ENCODE peak calls at places on chromosomes 4 and X, in eight cellular contexts. One of them, this sample, is unnamed. For H3K27me3, the result is how much of the 10 kb centered on the place peaks cover.

GRCh38 chr4:138007572-138007971 is 234.6 kb downstream of the SLC7A11 start:
- DNase-seq in fibroblast of lung: no peak
- DNase-seq in kidney epithelial cell: no peak
- DNase-seq in heart right ventricle: no peak
- DNase-seq in GM23338: peak
- DNase-seq in adrenal gland: no peak
- DNase-seq in IMR-90: no peak
- DNase-seq in osteoblast: no peak
- DNase-seq in this sample: no peak

GRCh38 chr4:142846105-142846728 is at the start of gene INPP4B:
- DNase-seq in fibroblast of lung: peak
- DNase-seq in kidney epithelial cell: peak
- DNase-seq in heart right ventricle: peak
- DNase-seq in GM23338: peak
- DNase-seq in adrenal gland: peak
- DNase-seq in IMR-90: peak
- DNase-seq in osteoblast: peak
- DNase-seq in this sample: peak

GRCh38 chr4:38873290-38873949 is 5.8 kb downstream of the FAM114A1 start:
- DNase-seq in fibroblast of lung: no peak
- DNase-seq in kidney epithelial cell: no peak
- DNase-seq in heart right ventricle: no peak
- DNase-seq in GM23338: peak
- DNase-seq in adrenal gland: no peak
- DNase-seq in IMR-90: no peak
- DNase-seq in osteoblast: no peak
- DNase-seq in this sample: no peak

GRCh38 chr4:156169861-156170260 is 216.2 kb upstream of the CTSO start:
- DNase-seq in fibroblast of lung: no peak
- DNase-seq in kidney epithelial cell: no peak
- DNase-seq in heart right ventricle: no peak
- DNase-seq in GM23338: peak
- DNase-seq in adrenal gland: no peak
- DNase-seq in IMR-90: no peak
- DNase-seq in osteoblast: peak
- DNase-seq in this sample: no peak

GRCh38 chr4:159698336-159698735 is 595.5 kb downstream of the RAPGEF2 start:
- DNase-seq in fibroblast of lung: no peak
- DNase-seq in kidney epithelial cell: no peak
- DNase-seq in heart right ventricle: no peak
- DNase-seq in GM23338: no peak
- DNase-seq in adrenal gland: no peak
- DNase-seq in IMR-90: no peak
- DNase-seq in osteoblast: no peak
- DNase-seq in this sample: no peak

GRCh38 chr4:41079871-41080565 is 134.3 kb downstream of the APBB2 start:
- DNase-seq in fibroblast of lung: no peak
- DNase-seq in kidney epithelial cell: no peak
- DNase-seq in heart right ventricle: no peak
- DNase-seq in GM23338: no peak
- DNase-seq in adrenal gland: no peak
- DNase-seq in IMR-90: no peak
- DNase-seq in osteoblast: no peak
- DNase-seq in this sample: no peak

GRCh38 chrX:136639506-136640176 is 8.3 kb upstream of the CD40LG start:
- DNase-seq in fibroblast of lung: no peak
- DNase-seq in kidney epithelial cell: no peak
- DNase-seq in heart right ventricle: no peak
- DNase-seq in GM23338: no peak
- DNase-seq in adrenal gland: no peak
- DNase-seq in IMR-90: no peak
- DNase-seq in osteoblast: no peak
- DNase-seq in this sample: no peak

GRCh38 chr4:108644237-108644636 is 6.2 kb upstream of the OSTC start:
- DNase-seq in fibroblast of lung: no peak
- DNase-seq in kidney epithelial cell: no peak
- DNase-seq in heart right ventricle: no peak
- DNase-seq in GM23338: no peak
- DNase-seq in adrenal gland: no peak
- DNase-seq in IMR-90: peak
- DNase-seq in osteoblast: peak
- DNase-seq in this sample: no peak

GRCh38 chrX:19440713-19441112 is 74.6 kb downstream of the MAP3K15 start:
- DNase-seq in fibroblast of lung: peak
- DNase-seq in kidney epithelial cell: peak
- DNase-seq in heart right ventricle: no peak
- DNase-seq in GM23338: no peak
- DNase-seq in adrenal gland: peak
- DNase-seq in IMR-90: peak
- DNase-seq in osteoblast: peak
- DNase-seq in this sample: no peak

GRCh38 chrX:70096052-70096451 is 33.8 kb downstream of the OTUD6A start:
- DNase-seq in fibroblast of lung: peak
- DNase-seq in kidney epithelial cell: no peak
- DNase-seq in heart right ventricle: no peak
- DNase-seq in GM23338: peak
- DNase-seq in adrenal gland: peak
- DNase-seq in IMR-90: peak
- DNase-seq in osteoblast: no peak
- DNase-seq in this sample: no peak

GRCh38 chr4:125105561-125105960 is 209.2 kb upstream of the FAT4 start:
- DNase-seq in fibroblast of lung: peak
- DNase-seq in kidney epithelial cell: no peak
- DNase-seq in heart right ventricle: no peak
- DNase-seq in GM23338: no peak
- DNase-seq in adrenal gland: no peak
- DNase-seq in IMR-90: peak
- DNase-seq in osteoblast: no peak
- DNase-seq in this sample: no peak

GRCh38 chr4:5365071-5366008 is 314.1 kb downstream of the STK32B start:
- DNase-seq in fibroblast of lung: no peak
- DNase-seq in kidney epithelial cell: peak
- DNase-seq in heart right ventricle: no peak
- DNase-seq in GM23338: peak
- DNase-seq in adrenal gland: no peak
- DNase-seq in IMR-90: peak
- DNase-seq in osteoblast: no peak
- DNase-seq in this sample: no peak

GRCh38 chr4:14583752-14584151 is 418.5 kb upstream of the CPEB2 start:
- DNase-seq in fibroblast of lung: no peak
- DNase-seq in kidney epithelial cell: no peak
- DNase-seq in heart right ventricle: no peak
- DNase-seq in GM23338: no peak
- DNase-seq in adrenal gland: no peak
- DNase-seq in IMR-90: no peak
- DNase-seq in osteoblast: no peak
- DNase-seq in this sample: no peak

GRCh38 chr4:147110968-147111367 is 165.3 kb upstream of the TTC29 start:
- DNase-seq in fibroblast of lung: peak
- DNase-seq in kidney epithelial cell: no peak
- DNase-seq in heart right ventricle: no peak
- DNase-seq in GM23338: no peak
- DNase-seq in adrenal gland: no peak
- DNase-seq in IMR-90: peak
- DNase-seq in osteoblast: peak
- DNase-seq in this sample: no peak

GRCh38 chr4:153083447-153083921 is 120.8 kb upstream of the TRIM2 start:
- DNase-seq in fibroblast of lung: peak
- DNase-seq in kidney epithelial cell: peak
- DNase-seq in heart right ventricle: peak
- DNase-seq in GM23338: peak
- DNase-seq in adrenal gland: peak
- DNase-seq in IMR-90: peak
- DNase-seq in osteoblast: peak
- DNase-seq in this sample: peak

DNA sequence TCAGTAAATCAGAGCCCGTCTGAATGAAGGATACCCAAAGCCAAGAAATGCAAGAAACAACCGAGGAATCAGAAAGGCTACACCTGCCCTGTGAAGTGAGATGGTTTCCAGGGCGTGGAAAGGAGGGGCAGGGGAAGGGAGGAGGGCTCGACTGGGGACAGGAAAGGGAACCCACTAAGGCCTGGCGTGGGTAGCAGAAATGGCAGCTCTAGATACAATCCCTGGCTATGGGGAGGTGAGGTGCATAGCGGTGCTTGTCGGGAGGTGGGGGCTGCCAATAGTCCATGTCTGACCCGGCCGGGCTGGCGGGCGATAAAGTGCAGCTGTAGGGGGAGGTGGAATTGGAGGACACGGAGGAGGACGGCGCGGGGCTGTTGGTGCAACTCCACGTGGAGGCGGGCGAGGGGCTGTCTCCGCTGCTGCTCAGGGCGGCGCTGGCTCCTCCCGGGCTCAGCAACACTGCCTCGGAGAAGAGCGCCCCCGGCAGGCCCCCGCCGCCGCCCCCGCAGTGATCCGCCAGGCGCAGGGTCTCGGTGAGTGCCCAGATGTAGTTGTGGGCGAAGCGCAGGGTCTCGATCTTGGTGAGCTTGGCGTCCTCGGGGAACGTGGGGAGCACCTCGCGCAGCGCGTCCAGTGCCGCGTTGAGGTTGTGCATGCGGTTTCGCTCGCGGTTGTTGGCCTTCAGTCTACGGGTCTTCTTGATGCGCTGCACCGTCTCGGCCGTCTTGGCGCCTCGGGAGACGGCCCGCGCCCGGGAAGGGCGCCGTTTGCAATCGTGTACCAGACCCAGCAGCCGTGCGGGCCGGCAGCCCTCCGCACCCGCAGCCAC is 1.3 kb downstream of the NEUROG2 start:
- DNase-seq in fibroblast of lung: no peak
- DNase-seq in kidney epithelial cell: no peak
- DNase-seq in heart right ventricle: no peak
- DNase-seq in GM23338: peak
- DNase-seq in adrenal gland: no peak
- DNase-seq in IMR-90: no peak
- DNase-seq in osteoblast: peak
- DNase-seq in this sample: no peak
- H3K27me3 ChIP-seq in fibroblast of lung: half or more
- H3K27me3 ChIP-seq in kidney epithelial cell: half or more
- H3K27me3 ChIP-seq in heart right ventricle: half or more
- H3K27me3 ChIP-seq in GM23338: half or more
- H3K27me3 ChIP-seq in adrenal gland: half or more
- H3K27me3 ChIP-seq in IMR-90: half or more
- H3K27me3 ChIP-seq in osteoblast: half or more
- H3K27me3 ChIP-seq in this sample: half or more

DNA sequence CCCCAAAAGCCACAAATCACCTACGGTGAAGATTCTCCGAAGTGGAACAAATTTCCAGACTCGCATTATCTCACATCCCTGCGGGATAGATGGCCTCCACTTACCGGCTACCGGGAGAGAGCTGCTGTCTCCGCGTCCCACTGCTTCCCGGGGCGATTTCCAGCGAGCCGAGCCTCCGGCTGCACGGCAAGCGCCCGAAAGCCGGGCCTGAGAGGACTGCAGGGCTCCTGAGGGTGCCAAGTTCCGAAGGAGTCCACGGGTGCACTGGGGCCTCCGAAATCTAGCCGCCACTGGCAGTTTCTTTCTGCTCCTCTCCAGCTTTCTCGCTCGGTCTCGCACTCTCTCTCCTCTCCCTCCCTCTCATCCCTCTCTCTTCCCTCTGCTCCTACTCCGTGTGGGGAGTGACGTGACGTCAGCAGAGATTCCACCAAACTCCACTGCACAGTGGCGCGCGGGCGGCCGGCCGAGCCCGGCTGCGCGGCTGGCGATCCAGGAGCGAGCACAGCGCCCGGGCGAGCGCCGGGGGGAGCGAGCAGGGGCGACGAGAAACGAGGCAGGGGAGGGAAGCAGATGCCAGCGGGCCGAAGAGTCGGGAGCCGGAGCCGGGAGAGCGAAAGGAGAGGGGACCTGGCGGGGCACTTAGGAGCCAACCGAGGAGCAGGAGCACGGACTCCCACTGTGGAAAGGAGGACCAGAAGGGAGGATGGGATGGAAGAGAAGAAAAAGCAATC is 14.0 kb upstream of the PITX2 start:
- DNase-seq in fibroblast of lung: no peak
- DNase-seq in kidney epithelial cell: no peak
- DNase-seq in heart right ventricle: no peak
- DNase-seq in GM23338: peak
- DNase-seq in adrenal gland: peak
- DNase-seq in IMR-90: peak
- DNase-seq in osteoblast: peak
- DNase-seq in this sample: no peak
- H3K27me3 ChIP-seq in fibroblast of lung: half or more
- H3K27me3 ChIP-seq in kidney epithelial cell: half or more
- H3K27me3 ChIP-seq in heart right ventricle: half or more
- H3K27me3 ChIP-seq in GM23338: half or more
- H3K27me3 ChIP-seq in adrenal gland: half or more
- H3K27me3 ChIP-seq in IMR-90: half or more
- H3K27me3 ChIP-seq in osteoblast: half or more
- H3K27me3 ChIP-seq in this sample: half or more

DNA sequence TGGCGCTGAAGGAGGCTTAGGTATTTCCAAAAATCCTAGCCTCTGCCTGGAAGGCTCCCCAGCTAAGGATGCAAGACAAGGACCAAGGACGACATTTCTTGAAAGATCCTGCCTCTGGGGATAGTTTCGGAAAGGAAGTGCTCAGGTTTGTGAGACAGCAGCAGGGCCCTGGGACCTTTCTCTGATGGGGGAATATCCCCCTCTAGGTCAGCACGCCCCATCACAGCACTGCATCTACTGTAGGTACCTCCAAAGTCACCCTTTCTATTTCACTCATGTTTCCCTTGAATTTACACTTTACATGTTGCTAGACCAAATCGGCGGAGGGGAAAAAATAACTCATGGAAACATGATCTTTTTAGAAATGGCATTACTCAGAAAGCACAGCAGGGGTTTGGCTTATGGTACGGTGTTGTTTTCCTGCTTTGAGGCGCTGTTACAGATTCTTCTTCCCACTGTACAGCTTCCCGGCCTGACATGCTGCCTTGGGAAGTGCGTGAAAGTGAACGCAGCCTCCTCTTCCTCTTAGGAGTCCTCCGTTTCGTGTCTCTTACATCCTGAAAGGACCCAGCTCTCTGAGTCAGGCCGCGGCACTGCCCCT is 77.2 kb upstream of the DHRSX start:
- DNase-seq in fibroblast of lung: no peak
- DNase-seq in kidney epithelial cell: no peak
- DNase-seq in heart right ventricle: no peak
- DNase-seq in GM23338: peak
- DNase-seq in adrenal gland: no peak
- DNase-seq in IMR-90: no peak
- DNase-seq in osteoblast: peak
- DNase-seq in this sample: no peak
- H3K27me3 ChIP-seq in fibroblast of lung: under half
- H3K27me3 ChIP-seq in kidney epithelial cell: under half
- H3K27me3 ChIP-seq in heart right ventricle: under half
- H3K27me3 ChIP-seq in GM23338: under half
- H3K27me3 ChIP-seq in adrenal gland: under half
- H3K27me3 ChIP-seq in IMR-90: under half
- H3K27me3 ChIP-seq in osteoblast: under half
- H3K27me3 ChIP-seq in this sample: under half

DNA sequence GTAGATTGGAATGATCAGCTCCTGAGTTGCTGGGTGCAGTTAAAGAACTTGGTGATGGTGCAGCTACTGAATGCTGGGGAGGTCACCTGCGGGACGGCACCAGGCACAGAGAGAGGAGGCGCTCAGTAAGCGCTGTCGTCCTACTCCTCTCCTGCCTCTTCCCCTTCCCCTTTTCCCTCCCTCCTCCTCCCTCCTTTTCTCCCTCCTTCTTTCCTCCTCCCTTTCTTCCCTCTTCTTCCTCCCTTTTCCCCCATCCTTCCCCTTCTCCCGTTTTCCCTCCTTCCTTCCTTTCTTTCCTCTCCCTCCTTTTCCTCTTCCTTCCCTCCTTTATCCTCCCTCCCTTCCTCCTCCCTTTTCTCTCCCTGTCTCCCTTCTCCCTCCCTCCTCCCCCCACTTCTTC is 87.7 kb upstream of the PSAPL1 start:
- DNase-seq in fibroblast of lung: no peak
- DNase-seq in kidney epithelial cell: no peak
- DNase-seq in heart right ventricle: no peak
- DNase-seq in GM23338: no peak
- DNase-seq in adrenal gland: no peak
- DNase-seq in IMR-90: no peak
- DNase-seq in osteoblast: no peak
- DNase-seq in this sample: no peak
- H3K27me3 ChIP-seq in fibroblast of lung: under half
- H3K27me3 ChIP-seq in kidney epithelial cell: under half
- H3K27me3 ChIP-seq in heart right ventricle: under half
- H3K27me3 ChIP-seq in GM23338: under half
- H3K27me3 ChIP-seq in adrenal gland: under half
- H3K27me3 ChIP-seq in IMR-90: half or more
- H3K27me3 ChIP-seq in osteoblast: under half
- H3K27me3 ChIP-seq in this sample: under half

This sample was measured in heart left ventricle.